ENCODE peak calls at places on chromosomes 11 and 22, in five cellular contexts. V, J, C, T and G are unnamed samples.

GRCh38 chr11:32931605-32932004 is 39.0 kb downstream of the QSER1 start:
- DNase-seq in V (no peak), J (no peak), C (no peak), T (no peak), G (no peak)

GRCh38 chr11:2269601-2270321 is 627 bp downstream of the ASCL2 start:
- DNase-seq in V (peak), J (no peak), C (no peak), T (no peak), G (peak)

GRCh38 chr11:2120359-2121100 is 18.7 kb downstream of the IGF2 start:
- DNase-seq in V (peak), J (no peak), C (no peak), T (no peak), G (no peak)

GRCh38 chr11:82865841-82866240 is 34.4 kb downstream of the PRCP start:
- DNase-seq in V (no peak), J (no peak), C (no peak), T (no peak), G (no peak)

GRCh38 chr22:49087163-49087562 is 740.5 kb downstream of the BRD1 start:
- DNase-seq in V (no peak), J (no peak), C (no peak), T (no peak), G (no peak)

GRCh38 chr11:34305095-34305692 is 52.6 kb downstream of the ABTB2 start:
- DNase-seq in V (no peak), J (no peak), C (no peak), T (no peak), G (no peak)

GRCh38 chr11:737366-737765 is 9.9 kb upstream of the TALDO1 start:
- DNase-seq in V (no peak), J (no peak), C (no peak), T (no peak), G (no peak)

GRCh38 chr11:45348729-45349128 is 62.6 kb upstream of the SYT13 start:
- DNase-seq in V (no peak), J (no peak), C (no peak), T (no peak), G (no peak)

GRCh38 chr22:44338183-44338812 is 25.5 kb upstream of the SHISAL1 start:
- DNase-seq in V (no peak), J (no peak), C (no peak), T (no peak), G (no peak)